ENCODE peak calls at places on chromosomes 7 and 10, in ten cellular contexts. B is type B pancreatic cell, V is endothelial cell, P is astrocyte, T is AG04450, F is cardiac fibroblast, H is PC-9, G is IMR-90, Q is choroid plexus epithelial cell, W is PC-3. N is an unnamed sample.

GRCh38 chr10:127612-128432 is 7.4 kb upstream of the ZMYND11 start:
- DNase-seq in B (no peak), V (peak; percentile 18), P (no peak), T (no peak), F (no peak), H (no peak), G (no peak), Q (no peak), W (no peak), N (peak; percentile 60)

GRCh38 chr10:132611026-132611910 is 73.7 kb downstream of the INPP5A start:
- DNase-seq in B (no peak), V (no peak), P (no peak), T (no peak), F (no peak), H (no peak), G (no peak), Q (no peak), W (no peak), N (peak; percentile 30)

GRCh38 chr7:100003711-100004661 is 11.4 kb upstream of the ZKSCAN1 start:
- DNase-seq in B (no peak), V (no peak), P (no peak), T (no peak), F (no peak), H (no peak), G (no peak), Q (peak; percentile 54), W (no peak), N (no peak)

GRCh38 chr10:37125921-37126320 is 523 bp downstream of the ANKRD30A start:
- DNase-seq in B (no peak), V (no peak), P (no peak), T (no peak), F (no peak), H (no peak), G (no peak), Q (no peak), W (no peak), N (no peak)

GRCh38 chr10:86315543-86315942 is 51.1 kb downstream of the GRID1 start:
- DNase-seq in B (no peak), V (no peak), P (no peak), T (no peak), F (no peak), H (no peak), G (no peak), Q (no peak), W (no peak), N (no peak)

GRCh38 chr10:75345738-75346137 is 55.8 kb downstream of the ZNF503 start:
- DNase-seq in B (no peak), V (no peak), P (no peak), T (no peak), F (no peak), H (no peak), G (no peak), Q (no peak), W (no peak), N (no peak)

GRCh38 chr10:102504179-102504975 is 605 bp downstream of the SUFU start:
- DNase-seq in B (peak; percentile 78), V (peak; percentile 33), P (no peak), T (no peak), F (no peak), H (no peak), G (peak; percentile 45), Q (peak; percentile 48), W (no peak), N (peak; percentile 42)

GRCh38 chr7:35336444-35336843 is 82.5 kb upstream of the TBX20 start:
- DNase-seq in B (no peak), V (no peak), P (no peak), T (no peak), F (no peak), H (no peak), G (no peak), Q (no peak), W (no peak), N (no peak)

GRCh38 chr7:157549612-157550299 is 213.0 kb downstream of the DNAJB6 start:
- DNase-seq in B (no peak), V (no peak), P (no peak), T (no peak), F (no peak), H (no peak), G (no peak), Q (no peak), W (no peak), N (no peak)

GRCh38 chr7:133941496-133941895 is 185.6 kb upstream of the LRGUK start:
- DNase-seq in B (no peak), V (no peak), P (peak; percentile 92), T (peak; percentile 15), F (peak; percentile 9), H (no peak), G (peak; percentile 74), Q (peak; percentile 8), W (no peak), N (no peak)

GRCh38 chr7:141076377-141076776 is 2.5 kb downstream of the TMEM178B start:
- DNase-seq in B (no peak), V (peak; percentile 8), P (no peak), T (no peak), F (no peak), H (no peak), G (no peak), Q (peak; percentile 4), W (no peak), N (no peak)

GRCh38 chr7:41709621-41710020 is 6.7 kb upstream of the INHBA start:
- DNase-seq in B (no peak), V (no peak), P (peak; percentile 98), T (peak; percentile 78), F (peak; percentile 80), H (no peak), G (peak; percentile 99), Q (peak; percentile 73), W (peak; percentile 77), N (no peak)

GRCh38 chr7:128941946-128942526 is 4.3 kb downstream of the IRF5 start:
- DNase-seq in B (no peak), V (no peak), P (no peak), T (no peak), F (no peak), H (no peak), G (no peak), Q (no peak), W (no peak), N (no peak)

GRCh38 chr10:5692476-5693358 is 8.1 kb downstream of the TASOR2 start:
- DNase-seq in B (peak; percentile 78), V (peak; percentile 60), P (peak; percentile 23), T (no peak), F (peak; percentile 41), H (peak; percentile 51), G (peak; percentile 19), Q (peak; percentile 74), W (no peak), N (peak; percentile 87)

GRCh38 chr7:3302681-3303320 is 1.7 kb downstream of the SDK1 start:
- DNase-seq in B (no peak), V (no peak), P (no peak), T (no peak), F (no peak), H (no peak), G (no peak), Q (no peak), W (no peak), N (no peak)

GRCh38 chr7:3300651-3301471 is at the start of gene SDK1:
- DNase-seq in B (peak; percentile 97), V (peak; percentile 97), P (peak; percentile 78), T (peak; percentile 61), F (peak; percentile 94), H (peak; percentile 93), G (peak; percentile 85), Q (peak; percentile 91), W (peak; percentile 83), N (peak; percentile 91)

GRCh38 chr7:3300221-3300650 is 816 bp upstream of the SDK1 start:
- DNase-seq in B (no peak), V (no peak), P (peak; percentile 26), T (no peak), F (no peak), H (peak; percentile 10), G (peak; percentile 15), Q (no peak), W (peak; percentile 4), N (peak; percentile 20)

GRCh38 chr7:3301472-3301778 is 373 bp downstream of the SDK1 start:
- DNase-seq in B (no peak), V (no peak), P (no peak), T (no peak), F (no peak), H (no peak), G (no peak), Q (no peak), W (no peak), N (no peak)

GRCh38 chr7:3301831-3302618 is 973 bp downstream of the SDK1 start:
- DNase-seq in B (no peak), V (peak; percentile 26), P (peak; percentile 20), T (no peak), F (peak; percentile 31), H (no peak), G (peak; percentile 29), Q (peak; percentile 38), W (peak; percentile 39), N (peak; percentile 16)
- TF ChIP-seq CTCF in B (peak; percentile 63), V (no peak), P (peak; percentile 12), T (peak; percentile 46), F (peak; percentile 31), H (no peak), G (no peak), Q (peak; percentile 42), W (peak; percentile 23), N (no peak)

GRCh38 chr7:31814187-31814586 is 127.2 kb downstream of the PPP1R17 start:
- DNase-seq in B (no peak), V (peak; percentile 8), P (no peak), T (no peak), F (peak; percentile 25), H (no peak), G (no peak), Q (peak; percentile 16), W (peak; percentile 72), N (no peak)
- TF ChIP-seq CTCF in B (peak; percentile 59), V (no peak), P (peak; percentile 8), T (peak; percentile 16), F (peak; percentile 16), H (peak; percentile 35), G (peak; percentile 27), Q (peak; percentile 30), W (peak; percentile 69), N (no peak)

DNA sequence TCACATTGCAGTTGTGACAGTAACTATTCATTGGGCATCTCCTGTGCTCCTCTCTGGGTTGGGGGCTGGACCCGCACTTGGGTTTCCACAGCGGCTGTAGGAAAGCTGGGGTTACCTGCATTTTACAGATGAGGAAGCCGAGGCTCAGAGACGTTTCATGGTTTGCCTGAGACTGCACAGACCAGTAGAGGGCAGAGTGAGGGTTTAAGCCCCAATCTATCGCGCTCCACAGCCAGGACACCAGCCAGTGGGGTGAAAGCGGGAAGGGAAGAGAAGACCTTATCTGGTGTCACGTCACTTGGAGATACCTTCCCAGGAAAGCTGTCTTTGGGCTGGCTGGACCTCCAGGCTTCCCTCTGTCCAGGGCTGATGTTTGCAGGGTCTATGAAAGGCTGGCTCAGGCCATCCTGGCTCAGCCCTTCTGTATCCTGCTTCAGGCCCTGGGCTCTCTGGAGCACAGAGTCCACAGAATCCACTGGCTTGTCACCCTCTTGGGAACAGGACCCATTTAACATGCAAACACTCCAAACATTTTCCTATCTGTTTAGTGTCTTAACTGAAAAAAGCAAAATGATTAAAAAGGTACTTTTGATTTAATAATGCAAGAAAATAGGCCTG is 167.7 kb downstream of the EMX2 start:
- DNase-seq in B (no peak), V (no peak), P (no peak), T (no peak), F (no peak), H (no peak), G (no peak), Q (no peak), W (no peak), N (no peak)
- TF ChIP-seq CTCF in B (no peak), V (no peak), P (no peak), T (no peak), F (no peak), H (no peak), G (no peak), Q (no peak), W (peak; percentile 47), N (no peak)

GRCh38 chr10:71209324-71210030 is 2.9 kb upstream of the UNC5B start:
- DNase-seq in B (no peak), V (no peak), P (no peak), T (no peak), F (no peak), H (no peak), G (no peak), Q (no peak), W (no peak), N (no peak)
- TF ChIP-seq CTCF in B (peak; percentile 3), V (no peak), P (no peak), T (no peak), F (no peak), H (peak; percentile 34), G (no peak), Q (no peak), W (no peak), N (no peak)